ENCODE peak calls at places on chromosomes 16 and 17, in eight cellular contexts. One of them, this sample, is unnamed.

GRCh38 chr17:78390241-78391050 is 12.0 kb downstream of the PGS1 start:
- DNase-seq in fibroblast of lung: peak
- DNase-seq in H1: no peak
- DNase-seq in A549: peak
- DNase-seq in OCI-LY7: no peak
- DNase-seq in SK-N-SH: peak
- DNase-seq in PC-3: peak
- DNase-seq in hepatocyte: peak
- DNase-seq in this sample: peak

GRCh38 chr17:41812176-41813038 is at the start of gene FKBP10:
- DNase-seq in SK-N-SH: peak
- DNase-seq in A549: peak
- DNase-seq in hepatocyte: peak
- DNase-seq in PC-3: peak
- DNase-seq in fibroblast of lung: peak
- DNase-seq in OCI-LY7: peak
- DNase-seq in H1: peak
- DNase-seq in this sample: peak

GRCh38 chr17:59105852-59106462 is 723 bp downstream of the TRIM37 start:
- DNase-seq in H1: no peak
- DNase-seq in fibroblast of lung: peak
- DNase-seq in OCI-LY7: peak
- DNase-seq in SK-N-SH: peak
- DNase-seq in PC-3: peak
- DNase-seq in hepatocyte: peak
- DNase-seq in A549: peak
- DNase-seq in this sample: peak

GRCh38 chr16:52227851-52228250 is 319.1 kb downstream of the TOX3 start:
- DNase-seq in H1: no peak
- DNase-seq in A549: no peak
- DNase-seq in SK-N-SH: no peak
- DNase-seq in fibroblast of lung: no peak
- DNase-seq in OCI-LY7: no peak
- DNase-seq in hepatocyte: no peak
- DNase-seq in PC-3: no peak
- DNase-seq in this sample: peak

GRCh38 chr17:16068323-16068722 is 68.7 kb downstream of the TTC19 start:
- DNase-seq in fibroblast of lung: peak
- DNase-seq in OCI-LY7: no peak
- DNase-seq in H1: no peak
- DNase-seq in SK-N-SH: no peak
- DNase-seq in A549: no peak
- DNase-seq in PC-3: no peak
- DNase-seq in hepatocyte: no peak
- DNase-seq in this sample: no peak

GRCh38 chr16:8998114-8998513 is 34.4 kb upstream of the USP7 start:
- DNase-seq in OCI-LY7: no peak
- DNase-seq in fibroblast of lung: peak
- DNase-seq in hepatocyte: peak
- DNase-seq in H1: no peak
- DNase-seq in A549: no peak
- DNase-seq in PC-3: peak
- DNase-seq in SK-N-SH: no peak
- DNase-seq in this sample: peak

GRCh38 chr16:47492428-47493357 is 31.6 kb downstream of the PHKB start:
- DNase-seq in PC-3: no peak
- DNase-seq in hepatocyte: peak
- DNase-seq in A549: no peak
- DNase-seq in SK-N-SH: no peak
- DNase-seq in fibroblast of lung: peak
- DNase-seq in OCI-LY7: peak
- DNase-seq in H1: no peak
- DNase-seq in this sample: no peak

GRCh38 chr17:49508891-49509587 is 13.9 kb downstream of the NGFR start:
- DNase-seq in A549: no peak
- DNase-seq in SK-N-SH: peak
- DNase-seq in PC-3: no peak
- DNase-seq in hepatocyte: no peak
- DNase-seq in OCI-LY7: no peak
- DNase-seq in H1: no peak
- DNase-seq in fibroblast of lung: no peak
- DNase-seq in this sample: no peak

GRCh38 chr17:62653002-62653830 is 25.7 kb downstream of the MRC2 start:
- DNase-seq in A549: peak
- DNase-seq in OCI-LY7: no peak
- DNase-seq in PC-3: peak
- DNase-seq in fibroblast of lung: peak
- DNase-seq in H1: peak
- DNase-seq in hepatocyte: peak
- DNase-seq in SK-N-SH: peak
- DNase-seq in this sample: peak

GRCh38 chr17:5035356-5035755 is at the start of gene SLC52A1:
- DNase-seq in A549: peak
- DNase-seq in fibroblast of lung: no peak
- DNase-seq in SK-N-SH: peak
- DNase-seq in OCI-LY7: no peak
- DNase-seq in hepatocyte: no peak
- DNase-seq in H1: peak
- DNase-seq in PC-3: no peak
- DNase-seq in this sample: no peak

GRCh38 chr16:57260294-57260929 is 15.4 kb downstream of the ARL2BP start:
- DNase-seq in fibroblast of lung: peak
- DNase-seq in H1: peak
- DNase-seq in OCI-LY7: peak
- DNase-seq in PC-3: peak
- DNase-seq in hepatocyte: peak
- DNase-seq in SK-N-SH: no peak
- DNase-seq in A549: no peak
- DNase-seq in this sample: peak

DNA sequence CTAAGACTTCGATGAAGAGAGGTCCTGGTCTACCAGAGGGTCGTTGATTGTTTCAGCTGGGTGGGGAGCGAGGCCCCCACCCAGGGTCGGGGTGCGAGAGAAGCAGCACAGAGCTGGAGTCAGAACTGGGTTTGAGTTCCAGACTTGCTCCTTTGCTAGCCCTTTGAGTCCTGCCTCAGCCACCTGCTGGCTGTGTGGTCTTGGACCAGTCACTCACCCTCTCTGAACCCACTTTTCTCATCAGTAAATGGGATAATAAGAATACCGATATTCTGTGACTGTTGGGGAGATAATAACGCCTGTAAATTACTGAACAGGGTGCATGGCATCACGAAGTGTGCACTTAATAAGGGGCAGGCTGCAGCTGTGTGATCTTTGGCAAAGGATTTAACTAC is 427 bp upstream of the MMP28 start:
- DNase-seq in SK-N-SH: no peak
- DNase-seq in A549: no peak
- DNase-seq in hepatocyte: no peak
- DNase-seq in PC-3: no peak
- DNase-seq in H1: no peak
- DNase-seq in fibroblast of lung: no peak
- DNase-seq in OCI-LY7: no peak
- DNase-seq in this sample: no peak
- H3K4me3 ChIP-seq in SK-N-SH: peak
- H3K4me3 ChIP-seq in A549: peak
- H3K4me3 ChIP-seq in hepatocyte: peak
- H3K4me3 ChIP-seq in PC-3: peak
- H3K4me3 ChIP-seq in H1: peak
- H3K4me3 ChIP-seq in fibroblast of lung: no peak
- H3K4me3 ChIP-seq in OCI-LY7: no peak
- H3K4me3 ChIP-seq in this sample: peak

DNA sequence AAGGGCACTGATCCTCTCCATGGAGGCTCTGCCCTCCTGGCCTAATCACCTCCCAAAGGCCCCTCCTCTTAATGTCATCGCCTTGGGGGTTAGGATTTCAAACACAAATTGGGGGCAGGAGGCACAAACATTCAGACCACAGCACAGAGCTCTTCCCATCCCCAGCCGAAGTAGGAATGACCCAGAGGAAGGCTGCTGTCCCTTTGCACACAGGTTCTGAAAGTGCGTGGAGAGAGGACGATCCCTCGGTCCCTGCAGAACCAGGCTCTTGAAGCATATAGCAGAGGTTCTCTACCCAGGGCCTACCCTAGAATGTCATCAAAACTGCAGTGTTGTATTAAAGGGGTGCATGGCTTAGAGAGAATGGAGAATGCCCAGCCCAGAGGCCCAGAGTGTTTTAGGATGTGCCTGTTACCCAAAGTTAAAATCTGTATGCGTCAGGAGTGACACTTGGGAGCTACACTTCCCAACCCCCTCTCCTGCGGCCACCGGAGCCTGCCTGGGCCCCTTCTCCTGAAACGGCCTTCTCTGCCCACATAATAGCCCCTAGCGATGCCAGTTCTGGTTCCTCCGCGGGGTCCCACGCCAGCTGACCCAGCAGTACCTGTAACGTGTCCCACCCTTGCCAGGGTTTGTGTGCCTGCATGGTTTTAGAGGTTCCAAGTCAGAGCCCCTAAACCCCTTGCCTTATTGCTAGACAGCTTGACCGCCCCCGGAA is 159.5 kb upstream of the CACNG5 start:
- DNase-seq in H1: no peak
- DNase-seq in PC-3: no peak
- DNase-seq in OCI-LY7: no peak
- DNase-seq in SK-N-SH: no peak
- DNase-seq in hepatocyte: no peak
- DNase-seq in fibroblast of lung: no peak
- DNase-seq in A549: no peak
- DNase-seq in this sample: no peak
- H3K4me2 ChIP-seq in H1: no peak
- H3K4me2 ChIP-seq in PC-3: peak
- H3K4me2 ChIP-seq in OCI-LY7: no peak
- H3K4me2 ChIP-seq in SK-N-SH: no peak
- H3K4me2 ChIP-seq in hepatocyte: no peak
- H3K4me2 ChIP-seq in fibroblast of lung: no peak
- H3K4me2 ChIP-seq in A549: peak
- H3K4me2 ChIP-seq in this sample: no peak

DNA sequence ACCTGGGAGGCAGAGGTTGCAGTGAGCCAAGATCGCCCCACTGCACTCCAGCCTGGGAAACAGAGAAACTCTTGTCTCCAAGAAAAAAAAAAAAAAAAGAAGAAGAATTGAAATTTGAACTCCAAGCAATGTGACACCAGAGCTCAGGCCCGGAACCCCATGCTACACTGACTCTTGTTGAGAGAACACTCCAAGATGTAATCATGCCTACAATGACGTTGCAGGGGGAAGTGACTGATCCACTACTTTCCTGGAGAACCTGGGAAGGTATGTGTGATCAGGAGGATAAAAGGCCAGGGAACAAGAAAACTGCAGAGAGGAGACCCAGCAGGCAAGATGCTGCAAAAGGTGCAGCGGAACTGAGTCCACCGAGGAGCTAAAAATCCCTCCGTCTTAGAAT is 57.9 kb downstream of the ADCY9 start:
- DNase-seq in fibroblast of lung: peak
- DNase-seq in OCI-LY7: no peak
- DNase-seq in SK-N-SH: no peak
- DNase-seq in PC-3: peak
- DNase-seq in hepatocyte: no peak
- DNase-seq in A549: no peak
- DNase-seq in H1: peak
- DNase-seq in this sample: no peak
- TF ChIP-seq CTCF in fibroblast of lung: no peak
- TF ChIP-seq CTCF in OCI-LY7: no peak
- TF ChIP-seq CTCF in SK-N-SH: no peak
- TF ChIP-seq CTCF in PC-3: no peak
- TF ChIP-seq CTCF in hepatocyte: no peak
- TF ChIP-seq CTCF in A549: no peak
- TF ChIP-seq CTCF in H1: no peak
- TF ChIP-seq CTCF in this sample: no peak

DNA sequence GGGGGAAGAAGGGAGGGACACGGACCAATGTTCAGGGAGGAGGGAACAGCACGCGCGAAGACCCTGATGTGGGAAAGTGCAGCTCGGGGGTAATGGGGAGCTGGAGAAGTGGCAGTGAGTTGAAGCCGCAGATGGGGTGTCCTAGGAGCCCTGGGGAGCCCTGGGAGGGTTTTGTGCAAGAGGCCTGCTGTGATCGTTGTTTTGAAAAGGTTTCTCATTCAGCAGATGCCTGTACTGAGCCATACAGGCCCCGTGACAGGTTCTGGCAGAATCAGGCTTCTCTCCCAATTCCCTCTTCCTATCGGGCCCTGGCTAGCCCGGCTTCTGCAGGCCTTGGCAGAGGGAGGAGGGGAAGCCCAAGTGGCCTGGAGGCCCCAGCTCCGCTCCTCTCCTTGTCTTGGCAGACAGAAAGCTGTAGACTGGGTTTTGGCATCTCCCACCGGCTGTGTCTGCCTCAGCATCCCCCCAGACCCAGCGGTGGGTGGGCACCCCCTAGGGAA is 38.4 kb upstream of the EMP2 start:
- DNase-seq in fibroblast of lung: no peak
- DNase-seq in hepatocyte: no peak
- DNase-seq in H1: peak
- DNase-seq in PC-3: no peak
- DNase-seq in SK-N-SH: no peak
- DNase-seq in A549: no peak
- DNase-seq in OCI-LY7: no peak
- DNase-seq in this sample: no peak
- H3K4me3 ChIP-seq in fibroblast of lung: no peak
- H3K4me3 ChIP-seq in hepatocyte: no peak
- H3K4me3 ChIP-seq in H1: no peak
- H3K4me3 ChIP-seq in PC-3: no peak
- H3K4me3 ChIP-seq in SK-N-SH: no peak
- H3K4me3 ChIP-seq in A549: no peak
- H3K4me3 ChIP-seq in OCI-LY7: no peak
- H3K4me3 ChIP-seq in this sample: no peak

GRCh38 chr17:948284-948852 is 31.2 kb downstream of the NXN start:
- DNase-seq in OCI-LY7: no peak
- DNase-seq in SK-N-SH: no peak
- DNase-seq in A549: no peak
- DNase-seq in H1: no peak
- DNase-seq in fibroblast of lung: no peak
- DNase-seq in PC-3: no peak
- DNase-seq in hepatocyte: no peak
- DNase-seq in this sample: no peak
- H3K4me2 ChIP-seq in OCI-LY7: no peak
- H3K4me2 ChIP-seq in SK-N-SH: no peak
- H3K4me2 ChIP-seq in A549: no peak
- H3K4me2 ChIP-seq in H1: no peak
- H3K4me2 ChIP-seq in fibroblast of lung: no peak
- H3K4me2 ChIP-seq in PC-3: no peak
- H3K4me2 ChIP-seq in hepatocyte: no peak
- H3K4me2 ChIP-seq in this sample: no peak

GRCh38 chr17:80284631-80285030 is 24.0 kb downstream of the RNF213 start:
- DNase-seq in hepatocyte: no peak
- DNase-seq in SK-N-SH: peak
- DNase-seq in fibroblast of lung: no peak
- DNase-seq in A549: peak
- DNase-seq in PC-3: peak
- DNase-seq in OCI-LY7: no peak
- DNase-seq in H1: no peak
- DNase-seq in this sample: no peak
- TF ChIP-seq CTCF in hepatocyte: no peak
- TF ChIP-seq CTCF in SK-N-SH: peak
- TF ChIP-seq CTCF in fibroblast of lung: no peak
- TF ChIP-seq CTCF in A549: no peak
- TF ChIP-seq CTCF in PC-3: peak
- TF ChIP-seq CTCF in OCI-LY7: peak
- TF ChIP-seq CTCF in H1: peak
- TF ChIP-seq CTCF in this sample: no peak